ENCODE peak calls at places on chromosomes 4 and X, in four cellular contexts. W is GM12878, O is K562, D is HepG2. E is an unnamed sample.
A peak's percentile ranks its signal among the peaks of the same experiment; 100 is the strongest.

GRCh38 chrX:132119821-132120220 is 8.0 kb downstream of the FRMD7 start:
- DNase-seq in D (no peak), W (no peak), O (no peak), E (no peak)

GRCh38 chr4:95250544-95251137 is 298.1 kb downstream of the UNC5C start:
- DNase-seq in W (no peak), O (no peak), D (no peak), E (no peak)

GRCh38 chrX:48689143-48689920 is 5.7 kb downstream of the WAS start:
- DNase-seq in D (no peak), W (no peak), O (no peak), E (no peak)

GRCh38 chr4:53012738-53013137 is 150.6 kb downstream of the RASL11B start:
- DNase-seq in W (no peak), O (no peak), D (no peak), E (no peak)

GRCh38 chr4:76055005-76055404 is 19.1 kb upstream of the CXCL11 start:
- DNase-seq in W (peak; percentile 74), O (no peak), D (no peak), E (no peak)

GRCh38 chr4:124202106-124202505 is 510.4 kb downstream of the ANKRD50 start:
- DNase-seq in O (no peak), D (no peak), W (no peak), E (no peak)

GRCh38 chrX:133726211-133726630 is 259.2 kb downstream of the GPC3 start:
- DNase-seq in D (peak; percentile 27), W (no peak), O (no peak), E (no peak)

GRCh38 chr4:625631-626031 is 258 bp downstream of the PDE6B start:
- DNase-seq in D (no peak), O (no peak), W (no peak), E (peak; percentile 11)

GRCh38 chrX:2696698-2697215 is 5.7 kb downstream of the CD99 start:
- DNase-seq in D (no peak), W (peak; percentile 92), O (peak; percentile 40), E (no peak)

GRCh38 chrX:48971325-48972213 is at the start of gene KCND1:
- DNase-seq in D (no peak), W (no peak), O (no peak), E (peak; percentile 39)

GRCh38 chr4:2948895-2949781 is 14.1 kb downstream of the NOP14 start:
- DNase-seq in D (no peak), W (no peak), O (no peak), E (no peak)

GRCh38 chrX:70196961-70197805 is 19.9 kb downstream of the DGAT2L6 start:
- DNase-seq in D (peak; percentile 51), O (peak; percentile 74), W (no peak), E (peak; percentile 57)

GRCh38 chrX:71998836-71999509 is 88.3 kb downstream of the NHSL2 start:
- DNase-seq in O (peak; percentile 28), W (no peak), D (peak; percentile 12), E (no peak)

GRCh38 chr4:76894537-76894936 is 3.4 kb downstream of the SOWAHB start:
- DNase-seq in W (peak; percentile 17), D (no peak), O (no peak), E (no peak)

GRCh38 chr4:151484396-151485102 is 75.6 kb downstream of the FHIP1A start:
- DNase-seq in O (no peak), W (no peak), D (peak; percentile 38), E (peak; percentile 36)

GRCh38 chr4:186201535-186202230 is 10.3 kb downstream of the CYP4V2 start:
- DNase-seq in W (no peak), O (peak; percentile 44), D (peak; percentile 59), E (peak; percentile 53)

GRCh38 chrX:152212969-152213368 is 74.6 kb upstream of the MAGEA10 start:
- DNase-seq in D (no peak), O (no peak), W (no peak), E (no peak)
- TF ChIP-seq NR2C2 in D (no peak), O (no peak), W (no peak), E (no peak)

DNA sequence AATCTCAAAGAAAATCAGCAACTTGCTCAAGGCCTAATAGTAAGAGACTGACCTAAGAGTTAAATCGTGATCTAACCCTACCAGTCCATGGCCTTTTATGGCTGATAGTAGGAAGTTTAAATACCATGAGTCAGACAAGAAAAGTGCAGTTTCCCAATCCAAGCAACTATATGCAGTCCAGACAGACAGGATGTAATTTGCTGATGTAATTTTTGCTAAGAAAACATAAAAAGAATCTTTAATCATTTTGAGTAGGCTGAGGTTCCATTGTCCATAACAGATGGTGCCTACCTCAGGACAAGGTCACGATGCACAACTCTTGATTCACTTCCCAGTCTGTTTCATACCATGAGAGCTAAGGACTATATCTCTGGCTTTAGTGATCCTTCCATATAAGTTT is 317.6 kb upstream of the GRIA3 start:
- DNase-seq in W (no peak), O (no peak), D (no peak), E (no peak)
- TF ChIP-seq MAX in W (no peak), O (no peak), D (no peak), E (no peak)

GRCh38 chr4:7816771-7817170 is 122.9 kb downstream of the AFAP1 start:
- DNase-seq in W (no peak), O (no peak), D (no peak), E (no peak)
- TF ChIP-seq NR2C2 in W (no peak), O (no peak), D (no peak), E (no peak)

DNA sequence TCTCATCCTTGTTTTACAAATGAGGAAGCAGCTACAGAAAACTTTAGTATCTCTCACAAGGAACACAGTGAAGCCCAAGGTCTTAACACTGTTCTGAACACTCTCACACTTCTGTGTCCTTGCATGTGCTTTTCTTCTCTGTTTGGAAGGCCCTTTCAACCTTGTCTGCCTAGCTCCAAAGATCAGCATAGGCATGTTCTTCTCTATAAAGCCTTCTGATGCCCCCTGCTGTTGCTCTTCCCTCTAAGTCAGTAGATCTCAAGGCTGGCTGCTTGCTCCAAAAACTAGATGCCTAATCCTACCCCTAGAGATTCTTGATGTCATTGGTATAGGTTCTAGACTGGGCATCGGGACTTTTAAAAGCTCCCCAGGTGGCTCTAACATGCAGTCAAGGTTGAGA is 5.9 kb downstream of the APOO start:
- DNase-seq in W (peak; percentile 60), O (peak; percentile 75), D (peak; percentile 77), E (no peak)
- TF ChIP-seq MAX in W (no peak), O (no peak), D (no peak), E (no peak)

DNA sequence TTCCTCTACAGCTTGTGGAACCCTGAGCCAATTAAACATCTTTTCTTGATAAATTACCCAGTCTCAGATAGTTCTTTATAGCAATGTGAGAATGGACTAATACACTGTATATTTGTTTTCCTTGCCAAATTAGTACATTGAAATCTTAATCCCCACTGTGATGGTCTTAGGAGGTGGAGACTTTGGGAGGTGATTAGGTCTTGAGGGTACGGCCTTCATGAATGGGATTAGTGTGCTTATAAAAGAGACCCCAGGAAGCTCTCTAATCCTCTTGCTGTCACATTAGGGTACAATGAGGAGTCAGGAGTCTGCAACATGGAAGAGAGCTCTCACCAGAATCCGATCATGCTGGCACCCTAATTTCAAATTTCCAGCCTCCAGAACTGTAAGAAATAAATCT is 86.6 kb downstream of the TIGD2 start:
- DNase-seq in D (no peak), W (no peak), O (no peak), E (no peak)
- TF ChIP-seq NR2C2 in D (no peak), W (no peak), O (no peak), E (no peak)

GRCh38 chrX:139832728-139833309 is 100.0 kb downstream of the ATP11C start:
- DNase-seq in D (no peak), O (no peak), W (no peak), E (no peak)

GRCh38 chrX:139834879-139835278 is 98.0 kb downstream of the ATP11C start:
- DNase-seq in D (no peak), W (no peak), O (no peak), E (no peak)

GRCh38 chrX:139828830-139829229 is 104.0 kb downstream of the ATP11C start:
- DNase-seq in O (no peak), W (no peak), D (no peak), E (no peak)

GRCh38 chrX:139831017-139831416 is 101.8 kb downstream of the ATP11C start:
- DNase-seq in O (no peak), W (no peak), D (no peak), E (no peak)

GRCh38 chrX:139831689-139832456 is 101.0 kb downstream of the ATP11C start:
- DNase-seq in W (no peak), O (no peak), D (no peak), E (no peak)
- TF ChIP-seq MAX in W (no peak), O (no peak), D (no peak), E (no peak)

DNA sequence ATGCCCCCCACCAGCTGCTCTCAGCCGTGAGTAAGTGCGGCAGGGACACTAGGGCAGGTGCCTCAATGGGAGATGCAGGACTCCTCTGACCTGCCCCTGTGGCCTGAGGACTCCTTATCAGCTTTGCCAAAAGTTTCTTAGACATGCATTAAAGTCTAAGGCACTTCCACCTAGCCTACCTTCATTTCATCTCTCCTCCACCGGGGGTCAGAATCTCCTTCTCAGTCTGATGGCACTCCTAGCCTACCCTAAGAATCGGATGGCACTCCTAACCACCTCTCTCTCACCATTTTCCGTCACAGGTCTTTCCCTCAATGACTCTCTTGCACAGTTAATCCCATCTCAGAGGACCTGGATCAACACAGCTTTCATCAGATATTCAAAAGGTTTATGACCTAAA is 85.9 kb downstream of the OTC start:
- DNase-seq in D (no peak), O (no peak), W (no peak), E (peak; percentile 11)
- TF ChIP-seq NR2C2 in D (no peak), O (no peak), W (no peak), E (no peak)